ENCODE peak calls at places on chromosome 1, in four cellular contexts. S is AG04450; X is stimulated activated CD8-positive, alpha-beta memory T cell treated with anti-CD3 and anti-CD28 coated beads, Interleukin-7, amount 100 ng/mL, for 1 hour; P is Calu3. W is an unnamed sample.

GRCh38 chr1:230828421-230828820 is 39.9 kb downstream of the C1orf198 start:
- DNase-seq in S (no peak), X (no peak), P (no peak), W (no peak)

GRCh38 chr1:158898722-158899121 is 32.6 kb upstream of the PYHIN1 start:
- DNase-seq in S (no peak), X (no peak), P (no peak), W (no peak)

GRCh38 chr1:182671779-182672486 is 12.5 kb downstream of the RGS8 start:
- DNase-seq in S (no peak), X (no peak), P (no peak), W (no peak)

GRCh38 chr1:197632651-197633050 is 142.6 kb downstream of the DENND1B start:
- DNase-seq in S (no peak), X (no peak), P (no peak), W (no peak)

GRCh38 chr1:244794071-244794470 is 41.4 kb upstream of the COX20 start:
- DNase-seq in S (no peak), X (no peak), P (no peak), W (no peak)

GRCh38 chr1:57839067-57839466 is 415.2 kb upstream of the DAB1 start:
- DNase-seq in S (no peak), X (no peak), P (no peak), W (no peak)

GRCh38 chr1:171811671-171812070 is 29.6 kb upstream of the DNM3 start:
- DNase-seq in S (no peak), X (no peak), P (no peak), W (no peak)

GRCh38 chr1:163170331-163170730 is 32.4 kb downstream of the RGS5 start:
- DNase-seq in S (no peak), X (no peak), P (no peak), W (no peak)

GRCh38 chr1:202049129-202049528 is 38.7 kb downstream of the ELF3 start:
- DNase-seq in S (no peak), X (no peak), P (no peak), W (no peak)

GRCh38 chr1:19065526-19066247 is 109.2 kb upstream of the IFFO2 start:
- DNase-seq in S (no peak), X (no peak), P (no peak), W (no peak)

GRCh38 chr1:215730600-215730999 is 163.5 kb downstream of the KCTD3 start:
- DNase-seq in S (no peak), X (no peak), P (no peak), W (no peak)

GRCh38 chr1:172967936-172968335 is 82.8 kb downstream of the TNFSF18 start:
- DNase-seq in S (no peak), X (no peak), P (no peak), W (no peak)

GRCh38 chr1:174800221-174800791 is 199.4 kb upstream of the CACYBP start:
- DNase-seq in S (no peak), X (no peak), P (no peak), W (no peak)

GRCh38 chr1:93995837-93996526 is 86.8 kb upstream of the GCLM start:
- DNase-seq in S (no peak), X (no peak), P (no peak), W (no peak)

GRCh38 chr1:172870901-172871606 is 179.7 kb downstream of the TNFSF18 start:
- DNase-seq in S (no peak), X (no peak), P (no peak), W (no peak)

GRCh38 chr1:245091171-245091621 is 63.6 kb upstream of the KIF26B start:
- DNase-seq in S (no peak), X (no peak), P (no peak), W (no peak)